ENCODE peak calls at places on chromosomes 13 and 19, in seven cellular contexts. K is ovary, I is T-helper 2 cell, H is lower leg skin, Q is skeletal muscle cell, Z is body of pancreas, P is retinal pigment epithelial cell. L is an unnamed sample.

GRCh38 chr19:19334989-19335344 is 14.3 kb downstream of the MAU2 start:
- DNase-seq in Q (no peak), K (no peak), H (no peak), Z (no peak), P (no peak), I (no peak), L (no peak)

GRCh38 chr13:111875922-111876321 is 191.0 kb upstream of the SOX1 start:
- DNase-seq in I (no peak), Z (no peak), P (no peak), H (no peak), K (no peak), Q (no peak), L (no peak)

GRCh38 chr19:12365094-12365371 is 450 bp downstream of the ZNF442 start:
- DNase-seq in Q (no peak), P (no peak), I (peak; percentile 4), Z (peak; percentile 26), H (peak; percentile 86), K (no peak), L (no peak)

GRCh38 chr19:42076375-42076944 is 494 bp downstream of the ZNF574 start:
- DNase-seq in Z (no peak), Q (no peak), I (no peak), P (no peak), K (peak; percentile 66), H (peak; percentile 90), L (peak; percentile 37)

GRCh38 chr13:110593430-110594130 is 21.8 kb upstream of the NAXD start:
- DNase-seq in H (no peak), K (no peak), Q (no peak), I (peak; percentile 57), P (no peak), Z (peak; percentile 62), L (no peak)

GRCh38 chr19:38932425-38933179 is 1.9 kb downstream of the MRPS12 start:
- DNase-seq in K (no peak), H (no peak), I (peak; percentile 68), P (no peak), Z (peak; percentile 19), Q (no peak), L (peak; percentile 14)

GRCh38 chr13:50389726-50390125 is 374.5 kb downstream of the KCNRG start:
- DNase-seq in Z (no peak), K (no peak), P (no peak), I (no peak), Q (no peak), H (no peak), L (no peak)

GRCh38 chr13:85497652-85498051 is 301.6 kb downstream of the SLITRK6 start:
- DNase-seq in P (peak; percentile 95), I (no peak), Q (peak; percentile 94), H (no peak), Z (no peak), K (no peak), L (no peak)

GRCh38 chr13:76067850-76068249 is 431.7 kb downstream of the LMO7 start:
- DNase-seq in Q (no peak), Z (no peak), I (no peak), H (no peak), K (no peak), P (no peak), L (no peak)

GRCh38 chr19:11345122-11345752 is 831 bp downstream of the TMEM205 start:
- DNase-seq in I (no peak), H (no peak), K (no peak), P (no peak), Q (no peak), Z (no peak), L (no peak)

GRCh38 chr13:51148223-51148951 is 37.3 kb upstream of the C13orf42 start:
- DNase-seq in I (peak; percentile 82), K (no peak), P (no peak), H (no peak), Z (no peak), Q (no peak), L (no peak)

GRCh38 chr19:36221474-36221873 is 6.6 kb downstream of the ZNF146 start:
- DNase-seq in H (no peak), Z (no peak), I (no peak), K (no peak), Q (no peak), P (no peak), L (no peak)

GRCh38 chr13:48266967-48267639 is 34.1 kb downstream of the ITM2B start:
- DNase-seq in Z (no peak), Q (no peak), H (no peak), I (no peak), P (no peak), K (no peak), L (no peak)

GRCh38 chr19:55640043-55640576 is 692 bp upstream of the ZNF580 start:
- DNase-seq in Q (no peak), Z (peak; percentile 63), P (peak; percentile 41), H (no peak), K (peak; percentile 78), I (peak; percentile 91), L (peak; percentile 62)

GRCh38 chr19:54462072-54462712 is 1.4 kb downstream of the LENG9 start:
- DNase-seq in Z (peak; percentile 72), I (no peak), Q (no peak), K (peak; percentile 56), P (no peak), H (no peak), L (no peak)

GRCh38 chr19:38062959-38063786 is 156.2 kb downstream of the SIPA1L3 start:
- DNase-seq in P (no peak), I (no peak), H (no peak), Q (no peak), Z (peak; percentile 43), K (no peak), L (no peak)

GRCh38 chr19:31260171-31260933 is 88.9 kb downstream of the TSHZ3 start:
- DNase-seq in Q (no peak), P (no peak), H (no peak), I (no peak), Z (no peak), K (no peak), L (no peak)

GRCh38 chr19:34120846-34121639 is 51.3 kb upstream of the LSM14A start:
- DNase-seq in I (peak; percentile 70), Z (peak; percentile 30), P (no peak), H (no peak), K (no peak), Q (peak; percentile 6), L (peak; percentile 31)

GRCh38 chr19:47176627-47177090 is 46.0 kb downstream of the SAE1 start:
- DNase-seq in Z (no peak), H (no peak), P (no peak), K (no peak), Q (peak; percentile 74), I (peak; percentile 79), L (peak; percentile 31)

GRCh38 chr13:80824231-80824630 is 483.3 kb upstream of the SPRY2 start:
- DNase-seq in K (no peak), I (no peak), Q (peak; percentile 66), Z (no peak), H (no peak), P (no peak), L (no peak)

GRCh38 chr19:18674616-18675015 is 8.9 kb upstream of the CRTC1 start:
- DNase-seq in I (no peak), K (no peak), Z (no peak), P (no peak), H (no peak), Q (no peak), L (no peak)

L was measured in effector CD4-positive, alpha-beta T cell.